ENCODE peak calls at places on chromosomes 3 and 15, in five cellular contexts. B is esophagus muscularis mucosa, S is stomach, U is sigmoid colon, K is prostate gland. A is an unnamed sample.

GRCh38 chr15:34837246-34838016 is 42.1 kb upstream of the ACTC1 start:
- DNase-seq in B (no peak), S (no peak), U (no peak), K (no peak), A (no peak)

GRCh38 chr15:65342493-65342892 is 35.3 kb downstream of the IGDCC3 start:
- DNase-seq in B (no peak), S (no peak), U (no peak), K (no peak), A (no peak)

GRCh38 chr15:99487337-99487730 is 78.5 kb upstream of the MEF2A start:
- DNase-seq in B (no peak), S (no peak), U (no peak), K (no peak), A (no peak)

GRCh38 chr3:186935133-186935532 is 4.8 kb downstream of the ST6GAL1 start:
- DNase-seq in B (no peak), S (no peak), U (no peak), K (no peak), A (no peak)

GRCh38 chr3:10432931-10433330 is 72.5 kb downstream of the ATP2B2 start:
- DNase-seq in B (no peak), S (no peak), U (no peak), K (no peak), A (no peak)

GRCh38 chr15:80411788-80412288 is 7.7 kb downstream of the ARNT2 start:
- DNase-seq in B (no peak), S (no peak), U (no peak), K (no peak), A (no peak)

GRCh38 chr15:69976366-69976994 is 121.2 kb downstream of the TLE3 start:
- DNase-seq in B (no peak), S (no peak), U (no peak), K (peak), A (no peak)

GRCh38 chr15:73426458-73426994 is 16.4 kb upstream of the REC114 start:
- DNase-seq in B (peak), S (no peak), U (no peak), K (no peak), A (no peak)

GRCh38 chr3:148006508-148006907 is 597.3 kb downstream of the ZIC1 start:
- DNase-seq in B (no peak), S (no peak), U (no peak), K (no peak), A (no peak)

GRCh38 chr15:59688383-59688887 is 685 bp downstream of the BNIP2 start:
- DNase-seq in B (no peak), S (no peak), U (peak), K (peak), A (no peak)

GRCh38 chr15:99956820-99957641 is 223.8 kb upstream of the LYSMD4 start:
- DNase-seq in B (peak), S (no peak), U (peak), K (peak), A (peak)

GRCh38 chr3:33167716-33168339 is 50.8 kb downstream of the SUSD5 start:
- DNase-seq in B (no peak), S (no peak), U (no peak), K (no peak), A (no peak)

DNA sequence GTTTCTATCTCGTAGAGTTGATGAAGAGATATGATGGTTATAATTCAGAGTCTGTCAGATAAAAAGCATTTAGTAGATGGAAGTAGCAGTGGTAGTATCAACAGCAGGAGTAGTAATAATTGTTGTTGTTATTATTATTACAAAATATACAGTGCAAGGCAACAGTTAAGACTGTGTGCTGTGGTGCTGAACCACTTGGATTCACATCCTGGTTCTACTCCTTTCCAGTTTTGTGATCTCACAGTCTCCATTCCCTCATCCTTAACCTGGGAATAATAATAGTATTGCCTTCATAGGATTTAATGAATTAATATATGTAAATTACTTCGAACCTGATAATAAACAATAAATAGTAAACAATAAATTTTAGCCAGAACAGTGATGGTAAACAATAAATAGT is 37.1 kb upstream of the TSC22D2 start:
- DNase-seq in B (no peak), S (no peak), U (no peak), K (no peak), A (no peak)
- H3K4me3 ChIP-seq in B (peak), S (no peak), U (no peak), K (no peak), A (no peak)

GRCh38 chr3:2514031-2514430 is 415.4 kb downstream of the CNTN4 start:
- DNase-seq in B (no peak), S (no peak), U (no peak), K (no peak), A (no peak)
- TF ChIP-seq POLR2AphosphoS5 in B (no peak), S (no peak), U (no peak), K (no peak), A (no peak)

DNA sequence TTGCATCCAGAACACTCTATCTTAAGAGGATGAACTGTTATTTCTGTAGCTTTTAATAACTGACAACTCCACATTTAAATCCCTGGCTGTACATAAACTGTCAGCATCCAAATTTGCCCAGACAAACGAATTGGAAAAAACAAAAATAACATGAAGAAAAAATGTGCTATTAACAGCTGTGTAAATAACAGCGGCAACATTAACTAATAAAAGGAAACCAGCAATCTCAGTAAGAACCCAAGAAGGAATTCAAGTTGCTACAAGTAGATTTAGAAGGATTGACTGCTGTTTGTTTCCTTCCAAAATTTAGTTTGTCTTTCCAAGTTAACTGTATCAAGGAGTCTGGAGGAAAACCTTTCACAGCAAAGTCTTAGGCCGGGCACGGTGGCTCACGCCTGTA is 550.6 kb upstream of the MDFIC2 start:
- DNase-seq in B (no peak), S (no peak), U (no peak), K (no peak), A (no peak)
- H3K4me3 ChIP-seq in B (no peak), S (no peak), U (no peak), K (no peak), A (no peak)

GRCh38 chr15:96851613-96852012 is 521.1 kb downstream of the NR2F2 start:
- DNase-seq in B (no peak), S (no peak), U (no peak), K (no peak), A (no peak)
- TF ChIP-seq POLR2AphosphoS5 in B (no peak), S (no peak), U (no peak), K (no peak), A (no peak)

GRCh38 chr3:50654196-50654595 is 20.5 kb upstream of the DOCK3 start:
- DNase-seq in B (no peak), S (no peak), U (no peak), K (no peak), A (no peak)

GRCh38 chr3:50652709-50653108 is 22.0 kb upstream of the DOCK3 start:
- DNase-seq in B (no peak), S (peak), U (no peak), K (no peak), A (no peak)

GRCh38 chr3:50656417-50657195 is 18.1 kb upstream of the DOCK3 start:
- DNase-seq in B (no peak), S (no peak), U (peak), K (no peak), A (no peak)

GRCh38 chr3:50657407-50657806 is 17.3 kb upstream of the DOCK3 start:
- DNase-seq in B (no peak), S (no peak), U (no peak), K (no peak), A (no peak)

GRCh38 chr3:50655009-50655830 is 19.5 kb upstream of the DOCK3 start:
- DNase-seq in B (no peak), S (no peak), U (no peak), K (no peak), A (no peak)
- H3K4me3 ChIP-seq in B (no peak), S (no peak), U (no peak), K (no peak), A (no peak)

GRCh38 chr3:123405021-123405420 is 43.9 kb downstream of the ADCY5 start:
- DNase-seq in B (no peak), S (no peak), U (no peak), K (no peak), A (no peak)

GRCh38 chr3:123409443-123410148 is 39.3 kb downstream of the ADCY5 start:
- DNase-seq in B (no peak), S (no peak), U (no peak), K (no peak), A (no peak)

GRCh38 chr3:123405936-123406510 is 42.9 kb downstream of the ADCY5 start:
- DNase-seq in B (no peak), S (no peak), U (no peak), K (no peak), A (no peak)

GRCh38 chr3:123404391-123404790 is 44.5 kb downstream of the ADCY5 start:
- DNase-seq in B (no peak), S (no peak), U (no peak), K (no peak), A (no peak)

GRCh38 chr3:123406598-123406997 is 42.3 kb downstream of the ADCY5 start:
- DNase-seq in B (no peak), S (peak), U (peak), K (no peak), A (no peak)
- TF ChIP-seq POLR2AphosphoS5 in B (peak), S (peak), U (peak), K (peak), A (no peak)

DNA sequence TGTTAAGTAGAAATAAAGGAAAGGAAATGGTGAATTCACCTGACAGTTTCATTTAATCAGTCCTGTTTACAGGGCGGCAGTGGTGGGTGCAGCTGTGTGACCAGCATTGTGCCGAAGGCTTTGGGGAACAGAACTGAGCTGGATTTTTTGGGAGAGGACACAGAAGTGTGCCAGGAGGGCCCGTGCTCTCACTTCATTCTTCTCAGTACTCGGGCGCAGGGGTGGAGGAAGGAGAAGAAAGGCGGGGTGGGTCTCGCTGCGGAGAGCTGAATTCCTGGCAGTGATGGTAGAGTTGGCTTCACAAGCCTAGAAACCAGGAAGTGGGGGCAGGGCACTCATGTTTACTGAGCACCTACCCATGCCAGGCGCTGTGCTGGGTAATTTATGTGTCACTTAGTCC is 64.6 kb downstream of the CRTC3 start:
- DNase-seq in B (peak), S (peak), U (peak), K (peak), A (peak)
- H3K4me3 ChIP-seq in B (no peak), S (no peak), U (no peak), K (no peak), A (peak)